ENCODE peak calls at places on chromosomes 13 and 19, in nine cellular contexts. W, K, M, O, H, E, S, D and V are unnamed samples.

GRCh38 chr13:44908266-44908665 is 81.0 kb downstream of the NUFIP1 start:
- DNase-seq in H (no peak), S (no peak), W (no peak), K (no peak), O (no peak), M (no peak), D (no peak), E (no peak), V (no peak)

GRCh38 chr13:44648392-44649117 is 72.4 kb upstream of the TSC22D1 start:
- DNase-seq in K (no peak), D (no peak), M (no peak), S (no peak), O (no peak), H (no peak), E (no peak), W (no peak), V (no peak)

GRCh38 chr13:58855283-58855682 is 1223.7 kb downstream of the PCDH17 start:
- DNase-seq in K (no peak), O (no peak), D (no peak), E (no peak), M (no peak), W (no peak), S (no peak), H (no peak), V (no peak)

GRCh38 chr13:50320297-50320862 is 305.1 kb downstream of the KCNRG start:
- DNase-seq in H (peak), S (no peak), M (no peak), E (no peak), K (no peak), D (no peak), O (no peak), W (no peak), V (no peak)

GRCh38 chr19:16366433-16367268 is 42.0 kb downstream of the KLF2 start:
- DNase-seq in H (no peak), M (no peak), D (no peak), S (no peak), W (no peak), E (no peak), K (peak), O (peak), V (peak)

GRCh38 chr19:51002542-51003311 is 1.3 kb upstream of the KLK8 start:
- DNase-seq in K (peak), S (peak), D (no peak), M (peak), E (no peak), O (no peak), H (no peak), W (no peak), V (no peak)

GRCh38 chr13:110012102-110012739 is 225.8 kb upstream of the IRS2 start:
- DNase-seq in E (no peak), O (no peak), K (no peak), M (no peak), H (no peak), S (no peak), D (no peak), W (no peak), V (no peak)

GRCh38 chr19:23440791-23441190 is 45.5 kb upstream of the ZNF91 start:
- DNase-seq in W (no peak), E (no peak), M (no peak), K (no peak), D (no peak), S (peak), O (no peak), H (no peak), V (peak)

GRCh38 chr13:23392313-23392712 is 41.2 kb downstream of the SACS start:
- DNase-seq in D (no peak), H (no peak), E (no peak), W (no peak), K (no peak), M (no peak), S (no peak), O (peak), V (no peak)

GRCh38 chr19:48650974-48651681 is 5.1 kb upstream of the CA11 start:
- DNase-seq in W (no peak), K (no peak), E (no peak), S (no peak), O (no peak), M (no peak), D (no peak), H (no peak), V (no peak)

GRCh38 chr13:79870766-79871165 is 389.8 kb downstream of the NDFIP2 start:
- DNase-seq in M (no peak), E (no peak), W (no peak), K (no peak), D (no peak), O (no peak), S (no peak), H (no peak), V (no peak)

GRCh38 chr19:6066661-6067646 is 43.3 kb downstream of the RFX2 start:
- DNase-seq in W (peak), M (no peak), D (peak), K (peak), O (peak), E (peak), S (peak), H (peak), V (no peak)

GRCh38 chr13:60627071-60627686 is 230.2 kb downstream of the TDRD3 start:
- DNase-seq in K (no peak), W (no peak), O (peak), E (no peak), H (peak), D (peak), M (no peak), S (peak), V (no peak)

GRCh38 chr13:107144432-107144831 is 576.5 kb upstream of the ARGLU1 start:
- DNase-seq in H (no peak), K (no peak), D (no peak), E (no peak), S (no peak), M (no peak), O (no peak), W (no peak), V (no peak)

GRCh38 chr13:72622546-72622945 is 104.9 kb downstream of the MZT1 start:
- DNase-seq in S (no peak), M (no peak), K (no peak), H (no peak), W (no peak), O (no peak), E (no peak), D (no peak), V (no peak)

GRCh38 chr19:16807416-16808274 is 21.6 kb upstream of the SIN3B start:
- DNase-seq in D (no peak), H (no peak), O (no peak), K (no peak), E (no peak), M (no peak), S (peak), W (no peak), V (no peak)

GRCh38 chr13:78393286-78393685 is 210.1 kb downstream of the POU4F1 start:
- DNase-seq in W (no peak), S (no peak), K (no peak), D (no peak), M (no peak), O (no peak), H (no peak), E (no peak), V (no peak)

GRCh38 chr13:44918323-44919102 is 70.8 kb downstream of the NUFIP1 start:
- DNase-seq in D (peak), W (peak), K (peak), O (peak), M (peak), S (peak), E (peak), H (peak), V (peak)

GRCh38 chr19:40691421-40692211 is 1.2 kb upstream of the NUMBL start:
- DNase-seq in E (no peak), O (no peak), D (no peak), S (peak), W (no peak), K (peak), M (no peak), H (peak), V (no peak)

GRCh38 chr19:40605201-40605971 is 4.2 kb downstream of the LTBP4 start:
- DNase-seq in E (peak), O (peak), W (peak), D (no peak), M (peak), K (peak), S (peak), H (no peak), V (peak)

GRCh38 chr19:33864311-33864850 is 67.7 kb downstream of the KCTD15 start:
- DNase-seq in K (no peak), H (no peak), E (no peak), W (no peak), D (no peak), S (no peak), M (no peak), O (no peak), V (no peak)

GRCh38 chr13:40141859-40142555 is 486.5 kb downstream of the COG6 start:
- DNase-seq in H (no peak), S (no peak), D (no peak), O (no peak), W (no peak), K (no peak), M (no peak), E (no peak), V (no peak)

GRCh38 chr13:42880241-42880640 is 98.9 kb downstream of the FAM216B start:
- DNase-seq in M (no peak), D (no peak), E (no peak), H (no peak), K (no peak), W (no peak), S (no peak), O (no peak), V (no peak)

GRCh38 chr13:33379597-33379996 is 94.0 kb upstream of the STARD13 start:
- DNase-seq in M (no peak), K (no peak), W (no peak), O (no peak), D (no peak), E (no peak), S (no peak), H (no peak), V (no peak)

GRCh38 chr13:114078501-114079451 is 53.6 kb downstream of the RASA3 start:
- DNase-seq in E (peak), O (no peak), W (peak), S (no peak), D (no peak), K (peak), H (no peak), M (no peak), V (no peak)

GRCh38 chr13:26335158-26335557 is 81.2 kb downstream of the CDK8 start:
- DNase-seq in W (no peak), S (no peak), H (no peak), O (no peak), M (no peak), E (no peak), K (no peak), D (no peak), V (no peak)

GRCh38 chr13:50438351-50438750 is 405.1 kb downstream of the DLEU7 start:
- DNase-seq in M (no peak), S (no peak), D (no peak), O (no peak), E (no peak), W (no peak), H (no peak), K (no peak), V (no peak)

GRCh38 chr19:42280761-42281174 is 11.7 kb downstream of the CIC start:
- DNase-seq in W (no peak), K (no peak), S (no peak), D (no peak), O (peak), M (no peak), H (no peak), E (peak), V (no peak)

GRCh38 chr13:24148414-24149305 is 11.9 kb upstream of the SPATA13 start:
- DNase-seq in S (no peak), D (no peak), H (no peak), M (no peak), E (peak), W (no peak), O (no peak), K (no peak), V (no peak)

GRCh38 chr13:76886292-76887061 is at the start of gene KCTD12:
- DNase-seq in M (peak), O (peak), D (peak), K (peak), W (peak), S (peak), H (peak), E (peak), V (peak)

GRCh38 chr19:8342684-8343482 is at the start of gene KANK3:
- DNase-seq in D (peak), S (peak), O (peak), M (peak), W (peak), H (peak), E (peak), K (peak), V (peak)